ENCODE peak calls at places on chromosomes 3 and 15, in five cellular contexts. H, Q, S, M and R are unnamed samples.
A peak's percentile ranks its signal among the peaks of the same experiment; 100 is the strongest.

GRCh38 chr3:5194801-5195509 is 7.4 kb downstream of the EDEM1 start:
- DNase-seq in S (peak; percentile 61), H (no peak), Q (peak; percentile 69), M (peak; percentile 70), R (no peak)

GRCh38 chr15:65259367-65259781 is 27.3 kb downstream of the PARP16 start:
- DNase-seq in S (peak; percentile 76), M (no peak), H (peak; percentile 76), Q (peak; percentile 8), R (peak; percentile 49)

GRCh38 chr3:78497025-78497424 is 1270.8 kb downstream of the ROBO1 start:
- DNase-seq in Q (no peak), H (no peak), S (no peak), M (no peak), R (no peak)

GRCh38 chr3:182436547-182436946 is 356.8 kb upstream of the ATP11B start:
- DNase-seq in S (no peak), M (no peak), Q (no peak), H (no peak), R (no peak)

GRCh38 chr3:16240229-16241023 is 24.3 kb downstream of the DPH3 start:
- DNase-seq in H (no peak), M (peak; percentile 71), S (no peak), Q (no peak), R (no peak)

GRCh38 chr3:8733332-8734094 is at the start of gene CAV3:
- DNase-seq in S (no peak), Q (peak; percentile 74), M (no peak), H (peak; percentile 88), R (peak; percentile 55)

GRCh38 chr3:95120921-95121320 is 1058.1 kb downstream of the NSUN3 start:
- DNase-seq in M (no peak), S (no peak), Q (no peak), H (no peak), R (no peak)

GRCh38 chr3:43243590-43244587 is 42.5 kb upstream of the SNRK start:
- DNase-seq in S (no peak), M (no peak), H (no peak), Q (no peak), R (no peak)

GRCh38 chr15:90790561-90790960 is 73.4 kb downstream of the BLM start:
- DNase-seq in Q (no peak), H (no peak), M (no peak), S (no peak), R (no peak)

GRCh38 chr3:77079988-77080585 is 40.2 kb downstream of the ROBO2 start:
- DNase-seq in Q (no peak), M (no peak), H (no peak), S (no peak), R (no peak)

GRCh38 chr3:67460841-67461240 is 193.6 kb downstream of the SUCLG2 start:
- DNase-seq in Q (no peak), H (no peak), S (no peak), M (no peak), R (no peak)

GRCh38 chr3:173893066-173893465 is 495.5 kb downstream of the NLGN1 start:
- DNase-seq in S (no peak), M (no peak), H (no peak), Q (no peak), R (no peak)

GRCh38 chr3:28317438-28318022 is 31.0 kb upstream of the ZCWPW2 start:
- DNase-seq in H (no peak), M (peak; percentile 43), Q (no peak), S (no peak), R (no peak)

GRCh38 chr3:78857494-78858111 is 910.2 kb downstream of the ROBO1 start:
- DNase-seq in M (no peak), S (no peak), H (no peak), Q (no peak), R (no peak)

GRCh38 chr15:100733786-100734185 is 131.4 kb downstream of the ASB7 start:
- DNase-seq in S (no peak), H (no peak), Q (no peak), M (no peak), R (no peak)

GRCh38 chr3:43998841-43999805 is 242.6 kb upstream of the TOPAZ1 start:
- DNase-seq in S (no peak), Q (no peak), H (no peak), M (peak; percentile 70), R (no peak)

GRCh38 chr3:115134648-115135347 is 12.3 kb downstream of the ZBTB20 start:
- DNase-seq in S (no peak), Q (no peak), M (no peak), H (no peak), R (no peak)

GRCh38 chr3:69866988-69867720 is 127.9 kb downstream of the MITF start:
- DNase-seq in H (no peak), S (no peak), M (no peak), Q (no peak), R (no peak)

GRCh38 chr3:44862221-44862637 is 517 bp downstream of the TMEM42 start:
- DNase-seq in S (no peak), Q (no peak), H (no peak), M (no peak), R (no peak)

GRCh38 chr3:178823556-178824229 is 247.9 kb downstream of the ZMAT3 start:
- DNase-seq in S (no peak), Q (no peak), H (no peak), M (no peak), R (no peak)

GRCh38 chr15:59722032-59722431 is 32.9 kb upstream of the BNIP2 start:
- DNase-seq in M (no peak), S (no peak), Q (no peak), H (no peak), R (no peak)

GRCh38 chr15:38651328-38652038 is 86.9 kb upstream of the RASGRP1 start:
- DNase-seq in Q (no peak), H (no peak), S (no peak), M (no peak), R (no peak)

GRCh38 chr3:181292984-181293383 is 303.4 kb upstream of the DNAJC19 start:
- DNase-seq in S (no peak), Q (no peak), M (no peak), H (no peak), R (no peak)

GRCh38 chr15:84827246-84827645 is 10.1 kb downstream of the ALPK3 start:
- DNase-seq in Q (no peak), H (no peak), S (no peak), M (no peak), R (no peak)

GRCh38 chr15:64251121-64251520 is 88.3 kb upstream of the PPIB start:
- DNase-seq in M (no peak), S (no peak), Q (no peak), H (no peak), R (no peak)

GRCh38 chr3:57793737-57794187 is 37.7 kb downstream of the SLMAP start:
- DNase-seq in S (no peak), Q (no peak), H (no peak), M (no peak), R (no peak)

GRCh38 chr3:36451816-36452215 is 71.5 kb downstream of the STAC start:
- DNase-seq in M (no peak), S (no peak), Q (no peak), H (no peak), R (no peak)

GRCh38 chr3:149971403-149972075 is 844 bp upstream of the PFN2 start:
- DNase-seq in M (peak; percentile 47), H (peak; percentile 84), Q (peak; percentile 61), S (peak; percentile 61), R (peak; percentile 57)

GRCh38 chr3:70570584-70570983 is 258.1 kb upstream of the MDFIC2 start:
- DNase-seq in M (no peak), Q (no peak), H (no peak), S (no peak), R (no peak)

GRCh38 chr15:50353251-50353998 is 1.6 kb downstream of the GABPB1 start:
- DNase-seq in M (no peak), Q (no peak), H (no peak), S (no peak), R (no peak)

GRCh38 chr3:108235290-108235689 is 13.1 kb upstream of the IFT57 start:
- DNase-seq in Q (no peak), M (no peak), H (no peak), S (no peak), R (no peak)

GRCh38 chr3:189529468-189529867 is 101.7 kb upstream of the TP63 start:
- DNase-seq in M (no peak), H (no peak), S (no peak), Q (no peak), R (no peak)

GRCh38 chr3:52521881-52522650 is 11.6 kb downstream of the NT5DC2 start:
- DNase-seq in S (no peak), H (peak; percentile 46), M (no peak), Q (no peak), R (peak; percentile 5)

GRCh38 chr3:16370872-16371740 is 106.1 kb downstream of the OXNAD1 start:
- DNase-seq in H (peak; percentile 64), Q (no peak), M (no peak), S (no peak), R (peak; percentile 53)

GRCh38 chr3:128435058-128435457 is 31.6 kb downstream of the DNAJB8 start:
- DNase-seq in H (peak; percentile 42), S (no peak), Q (no peak), M (no peak), R (no peak)
- H3K4me3 ChIP-seq in H (no peak overlapping the region), S (no peak overlapping the region), Q (no peak overlapping the region), M (no peak overlapping the region), R (no peak overlapping the region)

GRCh38 chr15:98773616-98774015 is 125.3 kb downstream of the IGF1R start:
- DNase-seq in S (no peak), H (no peak), Q (no peak), M (no peak), R (no peak)

GRCh38 chr15:98769867-98770266 is 121.5 kb downstream of the IGF1R start:
- DNase-seq in Q (no peak), M (no peak), H (no peak), S (no peak), R (no peak)

GRCh38 chr15:98772895-98773294 is 124.6 kb downstream of the IGF1R start:
- DNase-seq in H (no peak), M (no peak), S (no peak), Q (no peak), R (no peak)

GRCh38 chr15:98770984-98771383 is 122.6 kb downstream of the IGF1R start:
- DNase-seq in S (no peak), M (no peak), H (no peak), Q (no peak), R (no peak)

GRCh38 chr15:98771444-98772059 is 123.2 kb downstream of the IGF1R start:
- DNase-seq in S (no peak), Q (no peak), H (no peak), M (no peak), R (no peak)
- TF ChIP-seq CTCF in S (no peak), Q (no peak), H (no peak), M (no peak), R (no peak)

GRCh38 chr3:140359198-140359995 is 318.5 kb upstream of the TRIM42 start:
- DNase-seq in S (no peak), Q (no peak), H (no peak), M (no peak), R (no peak)
- H3K4me1 ChIP-seq in S (no peaks in the 10 kb centered on the region), Q (no peaks in the 10 kb centered on the region), H (no peaks in the 10 kb centered on the region), M (no peaks in the 10 kb centered on the region), R (no peaks in the 10 kb centered on the region)

GRCh38 chr3:80308637-80309036 is 540.8 kb upstream of the ROBO1 start:
- DNase-seq in S (no peak), H (no peak), M (no peak), Q (no peak), R (no peak)

DNA sequence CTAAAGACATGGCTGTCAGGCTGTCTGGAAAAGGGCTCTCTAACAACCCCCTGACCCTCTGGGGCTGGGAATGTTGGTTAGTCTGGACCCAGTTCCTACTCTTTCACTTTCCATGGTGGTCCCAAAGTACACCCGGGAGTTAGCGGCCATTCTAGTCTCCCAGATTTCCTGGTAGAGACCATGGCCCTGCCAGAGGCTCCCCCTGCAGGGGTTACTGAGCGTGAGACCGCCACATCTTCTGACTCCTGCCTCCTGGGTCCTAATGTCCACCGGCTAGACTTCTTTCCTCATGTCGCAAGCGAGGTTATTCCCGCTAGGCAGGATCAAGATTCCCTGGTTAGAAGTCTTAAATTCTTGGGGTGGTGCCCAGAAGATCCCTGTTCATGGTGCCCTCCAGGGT is 540.0 kb upstream of the ROBO1 start:
- DNase-seq in H (no peak), Q (no peak), S (no peak), M (no peak), R (no peak)
- H3K4me3 ChIP-seq in H (no peak overlapping the region), Q (no peak overlapping the region), S (no peak overlapping the region), M (no peak overlapping the region), R (no peak overlapping the region)